ENCODE peak calls at places on chromosomes 1 and 21, in ten cellular contexts. P, T, W, G, Y, L, M, V, F and Q are unnamed samples.

GRCh38 chr1:56578664-56578962 is 750 bp downstream of the PLPP3 start:
- DNase-seq in P (no peak), T (no peak), W (no peak), G (no peak), Y (peak), L (peak), M (no peak), V (peak), F (no peak), Q (no peak)

GRCh38 chr1:87329756-87330200 is 1.1 kb downstream of the LMO4 start:
- DNase-seq in P (peak), T (no peak), W (no peak), G (peak), Y (no peak), L (peak), M (no peak), V (no peak), F (peak), Q (no peak)

GRCh38 chr1:24901791-24902470 is 28.1 kb downstream of the RUNX3 start:
- DNase-seq in P (no peak), T (no peak), W (peak), G (no peak), Y (no peak), L (peak), M (no peak), V (no peak), F (no peak), Q (no peak)

GRCh38 chr1:185480545-185480944 is 163.5 kb upstream of the IVNS1ABP start:
- DNase-seq in P (no peak), T (no peak), W (no peak), G (no peak), Y (no peak), L (no peak), M (no peak), V (no peak), F (peak), Q (no peak)

GRCh38 chr21:44931501-44932365 is 8.1 kb upstream of the SLX9 start:
- DNase-seq in P (no peak), T (no peak), W (no peak), G (no peak), Y (no peak), L (peak), M (no peak), V (no peak), F (no peak), Q (no peak)

GRCh38 chr1:27873671-27874384 is 1.5 kb downstream of the THEMIS2 start:
- DNase-seq in P (no peak), T (no peak), W (no peak), G (no peak), Y (no peak), L (no peak), M (no peak), V (no peak), F (no peak), Q (no peak)

GRCh38 chr1:179591592-179592580 is at the start of gene TDRD5:
- DNase-seq in P (peak), T (peak), W (peak), G (peak), Y (peak), L (peak), M (peak), V (peak), F (no peak), Q (peak)

GRCh38 chr1:160133990-160134770 is 17.2 kb upstream of the ATP1A4 start:
- DNase-seq in P (no peak), T (no peak), W (no peak), G (no peak), Y (no peak), L (no peak), M (no peak), V (no peak), F (no peak), Q (no peak)

GRCh38 chr21:42337830-42338729 is 12.7 kb downstream of the TFF2 start:
- DNase-seq in P (peak), T (peak), W (peak), G (peak), Y (peak), L (peak), M (peak), V (peak), F (peak), Q (peak)

GRCh38 chr1:111334169-111334568 is 43.5 kb downstream of the CHIA start:
- DNase-seq in P (peak), T (no peak), W (peak), G (peak), Y (peak), L (peak), M (peak), V (peak), F (peak), Q (peak)

GRCh38 chr1:235725493-235725892 is 75.9 kb upstream of the GNG4 start:
- DNase-seq in P (peak), T (no peak), W (no peak), G (peak), Y (no peak), L (no peak), M (no peak), V (no peak), F (no peak), Q (no peak)

GRCh38 chr1:180173952-180174351 is 19.3 kb downstream of the QSOX1 start:
- DNase-seq in P (no peak), T (peak), W (peak), G (peak), Y (no peak), L (no peak), M (no peak), V (no peak), F (peak), Q (peak)

GRCh38 chr1:159229896-159230295 is 25.2 kb downstream of the ACKR1 start:
- DNase-seq in P (no peak), T (no peak), W (no peak), G (no peak), Y (no peak), L (no peak), M (no peak), V (no peak), F (no peak), Q (no peak)

GRCh38 chr1:5770981-5771765 is 221.1 kb downstream of the NPHP4 start:
- DNase-seq in P (peak), T (no peak), W (no peak), G (peak), Y (no peak), L (no peak), M (no peak), V (peak), F (peak), Q (no peak)

GRCh38 chr1:177936016-177936415 is 33.8 kb downstream of the SEC16B start:
- DNase-seq in P (no peak), T (no peak), W (no peak), G (no peak), Y (no peak), L (no peak), M (no peak), V (no peak), F (no peak), Q (no peak)